ENCODE peak calls at places on chromosomes 5 and 9, in eight cellular contexts. U is H1, V is neuronal stem cell, L is IMR-90, W is fibroblast of lung, M is mesendoderm, X is endothelial cell of umbilical vein, P is Karpas-422. D is an unnamed sample.

GRCh38 chr9:134222018-134222573 is 57.7 kb upstream of the RNU6ATAC start:
- DNase-seq in U (no peak), V (no peak), L (no peak), W (no peak), M (no peak), X (no peak), P (no peak), D (no peak)

GRCh38 chr9:2307480-2307879 is 292.3 kb downstream of the SMARCA2 start:
- DNase-seq in U (peak; percentile 11), V (no peak), L (peak; percentile 33), W (no peak), M (peak; percentile 23), X (peak; percentile 8), P (no peak), D (peak; percentile 91)

GRCh38 chr9:83382421-83382820 is 155.8 kb downstream of the FRMD3 start:
- DNase-seq in U (no peak), V (no peak), L (no peak), W (no peak), M (no peak), X (no peak), P (no peak), D (no peak)

GRCh38 chr5:378301-378891 is 56.9 kb downstream of the AHRR start:
- DNase-seq in U (peak; percentile 30), V (no peak), L (peak; percentile 88), W (no peak), M (no peak), X (peak; percentile 13), P (no peak), D (peak; percentile 75)

GRCh38 chr5:98872679-98873078 is 56.1 kb downstream of the CHD1 start:
- DNase-seq in U (no peak), V (no peak), L (peak; percentile 37), W (peak; percentile 55), M (no peak), X (no peak), P (no peak), D (peak; percentile 64)

GRCh38 chr9:120542701-120543490 is 37.1 kb downstream of the CDK5RAP2 start:
- DNase-seq in U (no peak), V (no peak), L (peak; percentile 13), W (no peak), M (no peak), X (peak; percentile 6), P (no peak), D (no peak)

GRCh38 chr5:131109540-131110255 is 55.4 kb downstream of the HINT1 start:
- DNase-seq in U (no peak), V (peak; percentile 35), L (peak; percentile 33), W (peak; percentile 55), M (peak; percentile 27), X (peak; percentile 52), P (peak; percentile 80), D (peak; percentile 62)

GRCh38 chr9:13351768-13352386 is 72.4 kb upstream of the MPDZ start:
- DNase-seq in U (no peak), V (peak; percentile 8), L (peak; percentile 65), W (peak; percentile 83), M (peak; percentile 41), X (peak; percentile 74), P (peak; percentile 70), D (peak; percentile 82)

GRCh38 chr5:128077526-128077925 is 6.0 kb upstream of the SLC12A2 start:
- DNase-seq in U (no peak), V (no peak), L (no peak), W (no peak), M (no peak), X (no peak), P (no peak), D (no peak)

GRCh38 chr9:38107811-38108304 is 38.8 kb upstream of the SHB start:
- DNase-seq in U (no peak), V (peak; percentile 48), L (no peak), W (no peak), M (peak; percentile 80), X (no peak), P (no peak), D (no peak)

GRCh38 chr5:72079288-72079687 is 28.0 kb upstream of the MAP1B start:
- DNase-seq in U (peak; percentile 58), V (no peak), L (no peak), W (no peak), M (peak; percentile 88), X (no peak), P (no peak), D (no peak)

GRCh38 chr5:156223547-156223946 is 103.4 kb upstream of the SGCD start:
- DNase-seq in U (no peak), V (no peak), L (no peak), W (no peak), M (no peak), X (no peak), P (no peak), D (no peak)

GRCh38 chr9:82382887-82383616 is 394.5 kb downstream of the SPATA31D1 start:
- DNase-seq in U (no peak), V (peak; percentile 48), L (no peak), W (no peak), M (peak; percentile 95), X (no peak), P (no peak), D (no peak)

GRCh38 chr5:133222040-133222439 is 170.2 kb downstream of the HSPA4 start:
- DNase-seq in U (no peak), V (no peak), L (no peak), W (no peak), M (no peak), X (no peak), P (no peak), D (no peak)

GRCh38 chr9:16787724-16788123 is 82.7 kb downstream of the BNC2 start:
- DNase-seq in U (no peak), V (no peak), L (peak; percentile 65), W (peak; percentile 31), M (no peak), X (peak; percentile 4), P (no peak), D (peak; percentile 71)

GRCh38 chr5:87109749-87110148 is 157.9 kb upstream of the RASA1 start:
- DNase-seq in U (no peak), V (no peak), L (no peak), W (no peak), M (no peak), X (no peak), P (no peak), D (no peak)

DNA sequence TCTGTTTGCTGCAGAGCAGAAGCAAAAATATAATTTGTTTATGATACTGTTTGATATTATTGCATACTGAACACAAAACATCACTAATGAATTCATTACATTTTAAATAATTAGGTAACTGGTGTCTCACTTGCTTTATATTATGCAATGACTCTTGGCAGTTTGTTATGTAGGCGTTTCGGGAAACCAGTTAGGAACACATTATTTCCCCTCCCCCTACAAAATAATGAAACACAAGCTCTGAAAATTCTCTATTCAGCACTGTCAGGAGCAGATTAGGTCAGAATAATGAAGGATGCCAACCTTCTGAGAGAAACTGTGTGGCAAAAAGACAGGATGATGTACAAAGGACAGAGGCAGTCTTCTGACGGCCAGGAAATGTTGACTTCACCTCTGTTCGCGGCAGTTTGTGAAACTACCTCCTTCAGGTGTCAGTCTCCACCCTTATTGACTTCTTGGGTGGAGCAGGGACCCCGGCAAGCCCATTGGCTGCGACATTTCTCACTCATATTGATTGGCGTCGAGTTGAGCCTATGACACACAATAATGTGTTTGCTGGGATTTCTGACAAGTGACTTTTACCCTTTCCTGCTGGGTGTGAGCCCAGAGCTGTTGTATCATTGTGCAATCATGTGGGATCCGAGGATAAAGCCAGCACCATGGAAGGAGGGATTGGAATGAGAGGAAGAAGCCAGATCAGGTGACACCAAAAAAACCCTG is 34.0 kb downstream of the SH3PXD2B start:
- DNase-seq in U (peak; percentile 59), V (no peak), L (peak; percentile 94), W (peak; percentile 97), M (peak; percentile 83), X (no peak), P (peak; percentile 81), D (peak; percentile 93)
- H3K4me2 ChIP-seq in U (no peak overlapping the region), V (no peak overlapping the region), L (no peak overlapping the region), W (no peak overlapping the region), M (no peak overlapping the region), X (no peak overlapping the region), P (no peak overlapping the region), D (peak overlapping the region; percentile 52)

GRCh38 chr5:150650713-150651000 is 10.2 kb downstream of the SYNPO start:
- DNase-seq in U (no peak), V (no peak), L (no peak), W (no peak), M (no peak), X (no peak), P (no peak), D (no peak)

GRCh38 chr5:150653762-150654158 is 7.3 kb upstream of the MYOZ3 start:
- DNase-seq in U (no peak), V (no peak), L (peak; percentile 42), W (no peak), M (no peak), X (no peak), P (no peak), D (peak; percentile 24)

GRCh38 chr5:150653145-150653761 is 7.8 kb upstream of the MYOZ3 start:
- DNase-seq in U (no peak), V (no peak), L (peak; percentile 72), W (peak; percentile 54), M (no peak), X (no peak), P (no peak), D (peak; percentile 57)

GRCh38 chr5:150651382-150651781 is 9.7 kb upstream of the MYOZ3 start:
- DNase-seq in U (no peak), V (no peak), L (no peak), W (no peak), M (no peak), X (no peak), P (no peak), D (no peak)

DNA sequence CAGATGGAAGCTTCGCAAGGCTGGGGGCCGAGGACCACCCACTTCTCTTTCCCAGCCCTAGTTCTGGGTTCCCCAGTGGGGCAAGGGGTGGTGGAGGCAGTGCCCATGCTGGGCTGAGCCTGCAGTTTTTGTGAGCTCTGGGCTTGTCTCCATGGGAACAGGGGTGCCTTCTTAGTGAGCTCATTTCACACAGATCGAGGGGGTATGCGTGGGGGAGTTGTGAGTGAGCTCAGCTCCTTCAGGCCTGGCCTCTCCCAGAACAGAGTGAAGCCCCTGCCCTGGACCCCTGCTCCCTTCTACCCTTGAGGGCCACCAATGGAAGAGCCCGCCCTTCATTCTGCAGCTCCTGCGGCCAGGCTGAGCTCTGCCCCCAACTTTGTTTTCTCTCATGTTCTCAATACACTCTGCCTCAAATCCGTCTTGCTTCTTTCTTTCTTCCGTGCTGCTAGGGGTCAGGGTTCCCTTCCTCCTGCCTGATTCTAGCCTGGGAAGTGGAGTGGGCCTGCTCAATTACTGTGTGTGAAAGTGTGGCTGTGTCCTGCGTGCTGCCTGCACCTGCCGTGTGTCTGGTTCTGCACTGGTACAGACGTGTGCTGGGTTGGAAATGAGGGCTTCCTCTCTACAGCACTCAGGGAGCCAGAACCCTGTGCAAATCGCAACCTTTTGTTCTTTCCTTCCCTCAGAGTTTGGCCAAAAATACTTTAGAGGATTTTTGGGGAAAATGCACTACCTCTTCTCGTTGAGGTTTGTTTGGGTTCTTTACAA is 8.9 kb upstream of the MYOZ3 start:
- DNase-seq in U (no peak), V (no peak), L (no peak), W (no peak), M (no peak), X (no peak), P (no peak), D (no peak)
- H3K4me1 ChIP-seq in U (no peaks in the 10 kb centered on the region), V (peaks cover 35% of the 10 kb centered on the region), L (peaks cover 23% of the 10 kb centered on the region), W (peaks cover 23% of the 10 kb centered on the region), M (peaks cover 6% of the 10 kb centered on the region), X (no peaks in the 10 kb centered on the region), P (peaks cover 11% of the 10 kb centered on the region), D (peaks cover 13% of the 10 kb centered on the region)

GRCh38 chr9:126440042-126440441 is 113.4 kb downstream of the MVB12B start:
- DNase-seq in U (no peak), V (no peak), L (no peak), W (no peak), M (no peak), X (no peak), P (no peak), D (no peak)
- H3K9ac ChIP-seq in U (no peak overlapping the region), V (no peak overlapping the region), L (no peak overlapping the region), W (no peak overlapping the region), M (no peak overlapping the region), X (no peak overlapping the region), P (no peak overlapping the region), D (peak overlapping the region; percentile 67)

GRCh38 chr9:131278421-131279111 is 2.3 kb upstream of the FAM78A start:
- DNase-seq in U (no peak), V (no peak), L (no peak), W (no peak), M (no peak), X (no peak), P (peak; percentile 44), D (no peak)
- H3K4me2 ChIP-seq in U (peak overlapping the region; percentile 62), V (peak overlapping the region; percentile 96), L (no peak overlapping the region), W (no peak overlapping the region), M (no peak overlapping the region), X (no peak overlapping the region), P (peak overlapping the region; percentile 91), D (no peak overlapping the region)